ENCODE peak calls at places on chromosome 19, in four cellular contexts. T is GM03348, K is WTC11, P is AG09309. I is an unnamed sample.

GRCh38 chr19:38869160-38869835 is 8.8 kb downstream of the RINL start:
- DNase-seq in T (no peak), K (peak), P (no peak), I (no peak)

GRCh38 chr19:18223860-18224524 is 2.2 kb downstream of the PDE4C start:
- DNase-seq in T (no peak), K (peak), P (no peak), I (no peak)

GRCh38 chr19:6577410-6578125 is 13.4 kb downstream of the CD70 start:
- DNase-seq in T (no peak), K (no peak), P (no peak), I (no peak)

GRCh38 chr19:43656436-43656835 is 13.5 kb downstream of the PLAUR start:
- DNase-seq in T (no peak), K (no peak), P (no peak), I (no peak)

GRCh38 chr19:28066161-28066560 is 1146.8 kb downstream of the UQCRFS1 start:
- DNase-seq in T (no peak), K (no peak), P (no peak), I (no peak)

GRCh38 chr19:11261902-11262839 is at the start of gene DOCK6:
- DNase-seq in T (peak), K (peak), P (no peak), I (no peak)

GRCh38 chr19:18610245-18610555 is 2.5 kb upstream of the TMEM59L start:
- DNase-seq in T (no peak), K (no peak), P (no peak), I (no peak)

GRCh38 chr19:1804858-1805257 is 7.2 kb downstream of the ATP8B3 start:
- DNase-seq in T (no peak), K (no peak), P (no peak), I (no peak)

GRCh38 chr19:41384351-41384750 is 8.0 kb downstream of the TMEM91 start:
- DNase-seq in T (no peak), K (no peak), P (no peak), I (no peak)

GRCh38 chr19:295687-296370 is 4.6 kb upstream of the PLPP2 start:
- DNase-seq in T (no peak), K (no peak), P (no peak), I (no peak)

GRCh38 chr19:49570997-49571676 is 9.2 kb downstream of the NOSIP start:
- DNase-seq in T (no peak), K (no peak), P (no peak), I (no peak)

GRCh38 chr19:18419195-18419698 is at the start of gene SSBP4:
- DNase-seq in T (peak), K (peak), P (no peak), I (peak)

GRCh38 chr19:55345818-55346724 is 6.4 kb downstream of the KMT5C start:
- DNase-seq in T (no peak), K (no peak), P (no peak), I (no peak)

GRCh38 chr19:6033744-6034264 is 55.9 kb upstream of the RANBP3 start:
- DNase-seq in T (no peak), K (no peak), P (no peak), I (no peak)

GRCh38 chr19:13282486-13283065 is 132.4 kb downstream of the IER2 start:
- DNase-seq in T (no peak), K (no peak), P (no peak), I (no peak)

GRCh38 chr19:49801966-49802661 is 11.0 kb downstream of the FUZ start:
- DNase-seq in T (peak), K (peak), P (no peak), I (no peak)

GRCh38 chr19:10870501-10870954 is 825 bp upstream of the CARM1 start:
- DNase-seq in T (no peak), K (no peak), P (no peak), I (no peak)

GRCh38 chr19:9342610-9343304 is 18.8 kb downstream of the ZNF559 start:
- DNase-seq in T (no peak), K (no peak), P (no peak), I (no peak)

GRCh38 chr19:37114001-37114400 is 35.8 kb downstream of the ZNF420 start:
- DNase-seq in T (no peak), K (peak), P (no peak), I (no peak)